ENCODE peak calls at places on chromosomes 3 and 15, in ten cellular contexts. N is ELR; K is GM04504; X is thoracic aorta; M is nephron progenitor cell; C is AG08396; P is activated CD4-positive, alpha-beta T cell treated with anti-CD3 and anti-CD28 coated beads for 48 hours; W is substantia nigra; J is NCI-H526 treated with DMSO at 0.1 percent for 48 hours; U is RKO. I is an unnamed sample.

GRCh38 chr15:51368751-51369450 is 27.4 kb downstream of the GLDN start:
- DNase-seq in N (peak; percentile 90), K (no peak), X (no peak), M (no peak), C (peak; percentile 57), P (no peak), W (no peak), J (peak; percentile 94), U (no peak), I (no peak)

GRCh38 chr3:187856567-187856966 is 111.3 kb upstream of the BCL6 start:
- DNase-seq in N (no peak), K (no peak), X (no peak), M (no peak), C (no peak), P (no peak), W (no peak), J (no peak), U (no peak), I (no peak)

GRCh38 chr3:62143843-62144450 is 229.4 kb downstream of the FEZF2 start:
- DNase-seq in N (no peak), K (no peak), X (no peak), M (no peak), C (no peak), P (no peak), W (no peak), J (no peak), U (no peak), I (no peak)

GRCh38 chr3:138412821-138413531 is 21.4 kb upstream of the ESYT3 start:
- DNase-seq in N (peak; percentile 58), K (peak; percentile 35), X (no peak), M (no peak), C (peak; percentile 39), P (peak; percentile 14), W (no peak), J (no peak), U (peak; percentile 53), I (no peak)

GRCh38 chr3:159266779-159267178 is 464.9 kb downstream of the MFSD1 start:
- DNase-seq in N (peak; percentile 60), K (no peak), X (no peak), M (peak; percentile 65), C (peak; percentile 14), P (peak; percentile 35), W (no peak), J (peak; percentile 47), U (peak; percentile 14), I (peak; percentile 85)

GRCh38 chr3:122283796-122284445 is 41.1 kb upstream of the CSTA start:
- DNase-seq in N (no peak), K (no peak), X (no peak), M (no peak), C (no peak), P (no peak), W (no peak), J (no peak), U (no peak), I (no peak)

GRCh38 chr3:63937661-63938651 is 25.8 kb upstream of the SCAANT1 start:
- DNase-seq in N (no peak), K (no peak), X (no peak), M (no peak), C (no peak), P (no peak), W (no peak), J (no peak), U (no peak), I (no peak)

GRCh38 chr15:67186226-67186649 is 68.2 kb downstream of the AAGAB start:
- DNase-seq in N (no peak), K (no peak), X (no peak), M (no peak), C (no peak), P (no peak), W (no peak), J (no peak), U (no peak), I (no peak)

GRCh38 chr3:170740726-170741591 is 129.0 kb downstream of the RPL22L1 start:
- DNase-seq in N (peak; percentile 92), K (peak; percentile 94), X (no peak), M (no peak), C (peak; percentile 46), P (no peak), W (peak; percentile 61), J (no peak), U (peak; percentile 48), I (peak; percentile 85)

GRCh38 chr3:129184396-129184656 is 630 bp upstream of the CNBP start:
- DNase-seq in N (peak; percentile 52), K (no peak), X (no peak), M (peak; percentile 27), C (peak; percentile 29), P (peak; percentile 54), W (no peak), J (no peak), U (peak; percentile 51), I (peak; percentile 45)

GRCh38 chr3:37453393-37454391 is 279.3 kb upstream of the LRRFIP2 start:
- DNase-seq in N (no peak), K (no peak), X (no peak), M (peak; percentile 70), C (peak; percentile 39), P (no peak), W (peak; percentile 23), J (peak; percentile 3), U (no peak), I (peak; percentile 58)

I was measured in SK-MEL-5.